ENCODE peak calls at places on chromosomes 3 and 15, in five cellular contexts. G is NCI-H460, U is A549, M is substantia nigra, N is T-cell. W is an unnamed sample.

GRCh38 chr3:188764609-188765008 is 407.2 kb upstream of the TPRG1 start:
- DNase-seq in U (no peak), G (no peak), N (no peak), M (no peak), W (no peak)

GRCh38 chr3:64311424-64311920 is 86.2 kb upstream of the PRICKLE2 start:
- DNase-seq in N (no peak), G (no peak), M (no peak), U (no peak), W (no peak)

GRCh38 chr3:34056181-34056910 is 257.9 kb downstream of the PDCD6IP start:
- DNase-seq in N (no peak), U (no peak), M (no peak), G (no peak), W (no peak)

GRCh38 chr3:107241217-107241616 is 136.0 kb upstream of the CCDC54 start:
- DNase-seq in N (no peak), U (peak), M (no peak), G (no peak), W (peak)

GRCh38 chr3:168968611-168969010 is 694.9 kb downstream of the MECOM start:
- DNase-seq in U (no peak), G (no peak), N (no peak), M (no peak), W (no peak)

GRCh38 chr3:165895919-165896318 is 58.7 kb upstream of the BCHE start:
- DNase-seq in N (no peak), U (no peak), G (no peak), M (peak), W (no peak)

GRCh38 chr3:159130108-159130507 is 328.3 kb downstream of the MFSD1 start:
- DNase-seq in U (no peak), N (no peak), G (peak), M (peak), W (no peak)

GRCh38 chr3:27596334-27596841 is 112.2 kb upstream of the SLC4A7 start:
- DNase-seq in G (no peak), N (no peak), U (no peak), M (no peak), W (no peak)

GRCh38 chr3:99731499-99731898 is 86.2 kb upstream of the CMSS1 start:
- DNase-seq in G (no peak), U (no peak), M (no peak), N (no peak), W (no peak)

GRCh38 chr3:86982883-86983282 is 8.1 kb downstream of the VGLL3 start:
- DNase-seq in U (no peak), M (no peak), G (no peak), N (no peak), W (no peak)

GRCh38 chr3:51958603-51959521 is 3.7 kb downstream of the GPR62 start:
- DNase-seq in M (no peak), G (no peak), U (no peak), N (no peak), W (no peak)

GRCh38 chr15:76196286-76196948 is 114.9 kb downstream of the ETFA start:
- DNase-seq in G (peak), U (peak), N (no peak), M (peak), W (peak)

GRCh38 chr15:85859671-85860070 is 64.9 kb upstream of the KLHL25 start:
- DNase-seq in M (no peak), U (no peak), N (no peak), G (no peak), W (no peak)

GRCh38 chr15:50059883-50060282 is 59.1 kb downstream of the ATP8B4 start:
- DNase-seq in G (no peak), M (no peak), N (no peak), U (no peak), W (no peak)

GRCh38 chr3:54131026-54131605 is 8.8 kb downstream of the CACNA2D3 start:
- DNase-seq in G (no peak), U (no peak), M (no peak), N (no peak), W (no peak)

GRCh38 chr15:66161108-66161507 is 92.4 kb downstream of the MEGF11 start:
- DNase-seq in U (no peak), G (no peak), N (no peak), M (no peak), W (no peak)

GRCh38 chr3:177062052-177062732 is 135.1 kb downstream of the TBL1XR1 start:
- DNase-seq in U (no peak), M (no peak), N (no peak), G (no peak), W (no peak)

GRCh38 chr3:150469031-150469930 is 61.2 kb downstream of the TSC22D2 start:
- DNase-seq in G (peak), N (no peak), U (peak), M (no peak), W (no peak)

GRCh38 chr3:134249935-134250716 is 533 bp downstream of the RYK start:
- DNase-seq in N (peak), U (peak), G (no peak), M (peak), W (peak)

GRCh38 chr3:67048067-67048715 is 50.1 kb downstream of the KBTBD8 start:
- DNase-seq in G (no peak), U (no peak), N (no peak), M (no peak), W (no peak)

GRCh38 chr15:95262866-95263564 is 1031.7 kb downstream of the MCTP2 start:
- DNase-seq in N (no peak), U (no peak), G (no peak), M (no peak), W (no peak)

GRCh38 chr15:95302206-95302605 is 1028.3 kb upstream of the NR2F2 start:
- DNase-seq in N (no peak), G (no peak), M (no peak), U (no peak), W (no peak)

GRCh38 chr3:115086379-115086778 is 60.7 kb downstream of the ZBTB20 start:
- DNase-seq in N (no peak), G (no peak), M (no peak), U (no peak), W (no peak)

GRCh38 chr15:92570391-92570790 is 85.2 kb downstream of the FAM174B start:
- DNase-seq in G (no peak), M (no peak), N (no peak), U (no peak), W (no peak)

GRCh38 chr15:69718916-69719315 is 266.3 kb downstream of the RPLP1 start:
- DNase-seq in U (no peak), M (peak), N (peak), G (no peak), W (peak)

GRCh38 chr3:46449755-46450552 is 14.8 kb downstream of the LTF start:
- DNase-seq in M (no peak), N (no peak), G (peak), U (peak), W (no peak)

GRCh38 chr15:64233299-64233698 is 70.5 kb upstream of the PPIB start:
- DNase-seq in N (no peak), M (no peak), U (no peak), G (no peak), W (no peak)

GRCh38 chr3:168047936-168048335 is 47.8 kb downstream of the GOLIM4 start:
- DNase-seq in U (no peak), G (no peak), N (no peak), M (no peak), W (no peak)

W was measured in spleen.